ENCODE peak calls at places on chromosomes 7 and 10, in five cellular contexts. W is A172; A is activated CD8-positive, alpha-beta memory T cell treated with anti-CD3 and anti-CD28 coated beads, Interleukin-2, amount 50 U/mL, for 48 hours; J is amniotic epithelial cell; K is activated CD8-positive, alpha-beta T cell treated with anti-CD3 and anti-CD28 coated beads, Interleukin-2, amount 10 ng/mL, durations not matched to agents 7 days and 5 days. E is an unnamed sample.

GRCh38 chr7:68176974-68177373 is 1180.3 kb downstream of the TYW1 start:
- DNase-seq in W (peak), A (peak), J (peak), K (no peak), E (no peak)

GRCh38 chr7:43649755-43650274 is 66.9 kb downstream of the STK17A start:
- DNase-seq in W (peak), A (no peak), J (no peak), K (peak), E (no peak)

GRCh38 chr7:145817687-145818086 is 298.9 kb upstream of the CNTNAP2 start:
- DNase-seq in W (no peak), A (no peak), J (no peak), K (no peak), E (peak)

GRCh38 chr10:122344741-122345258 is 29.7 kb upstream of the PLEKHA1 start:
- DNase-seq in W (peak), A (no peak), J (peak), K (no peak), E (no peak)

GRCh38 chr10:130795819-130796218 is 515.7 kb downstream of the TCERG1L start:
- DNase-seq in W (no peak), A (no peak), J (no peak), K (no peak), E (no peak)

GRCh38 chr7:69596723-69597277 is 1.5 kb upstream of the AUTS2 start:
- DNase-seq in W (no peak), A (no peak), J (no peak), K (no peak), E (no peak)

GRCh38 chr10:132145521-132146185 is 41.1 kb upstream of the DPYSL4 start:
- DNase-seq in W (no peak), A (no peak), J (no peak), K (no peak), E (peak)

GRCh38 chr10:87053121-87053520 is 33.0 kb downstream of the FAM25A start:
- DNase-seq in W (no peak), A (no peak), J (no peak), K (no peak), E (no peak)

GRCh38 chr10:60733189-60733815 is 45.0 kb upstream of the CDK1 start:
- DNase-seq in W (no peak), A (peak), J (no peak), K (peak), E (no peak)

GRCh38 chr7:19421871-19422270 is 276.6 kb upstream of the FERD3L start:
- DNase-seq in W (no peak), A (no peak), J (no peak), K (no peak), E (no peak)

GRCh38 chr10:110829721-110830410 is 41.9 kb upstream of the PDCD4 start:
- DNase-seq in W (no peak), A (no peak), J (no peak), K (no peak), E (no peak)

GRCh38 chr10:121702351-121703320 is 104.4 kb upstream of the FGFR2 start:
- DNase-seq in W (peak), A (no peak), J (peak), K (no peak), E (no peak)

GRCh38 chr7:22759721-22760120 is 32.7 kb downstream of the IL6 start:
- DNase-seq in W (peak), A (no peak), J (peak), K (no peak), E (no peak)

GRCh38 chr10:30056281-30056680 is 3.1 kb downstream of the JCAD start:
- DNase-seq in W (no peak), A (no peak), J (peak), K (no peak), E (no peak)

GRCh38 chr10:35564276-35564982 is 40.7 kb upstream of the GJD4 start:
- DNase-seq in W (no peak), A (no peak), J (peak), K (peak), E (no peak)

GRCh38 chr7:129780257-129781127 is 169.0 kb downstream of the NRF1 start:
- DNase-seq in W (peak), A (peak), J (no peak), K (peak), E (no peak)

GRCh38 chr10:100766693-100767427 is 21.5 kb downstream of the PAX2 start:
- DNase-seq in W (no peak), A (no peak), J (no peak), K (no peak), E (peak)

GRCh38 chr7:108063520-108063933 is 60.6 kb upstream of the LAMB1 start:
- DNase-seq in W (no peak), A (no peak), J (no peak), K (no peak), E (no peak)

GRCh38 chr7:151346180-151346769 is 4.7 kb downstream of the NUB1 start:
- DNase-seq in W (no peak), A (no peak), J (peak), K (no peak), E (no peak)

GRCh38 chr7:135121868-135122267 is 26.0 kb upstream of the TMEM140 start:
- DNase-seq in W (no peak), A (no peak), J (peak), K (no peak), E (no peak)

GRCh38 chr7:2980406-2981102 is 63.1 kb downstream of the CARD11 start:
- DNase-seq in W (no peak), A (no peak), J (no peak), K (peak), E (no peak)

GRCh38 chr10:3493621-3494020 is 291.4 kb downstream of the KLF6 start:
- DNase-seq in W (no peak), A (no peak), J (no peak), K (no peak), E (no peak)

GRCh38 chr7:100897111-100897608 is 1.5 kb upstream of the ACHE start:
- DNase-seq in W (no peak), A (peak), J (no peak), K (peak), E (no peak)

GRCh38 chr10:46255696-46256355 is 31.0 kb upstream of the ANTXRL start:
- DNase-seq in W (peak), A (peak), J (peak), K (peak), E (no peak)

GRCh38 chr7:150412518-150413247 is 33.6 kb downstream of the ZNF775 start:
- DNase-seq in W (no peak), A (peak), J (no peak), K (no peak), E (peak)

GRCh38 chr10:126041804-126042231 is 145.5 kb downstream of the FANK1 start:
- DNase-seq in W (peak), A (peak), J (peak), K (peak), E (no peak)

GRCh38 chr10:78047314-78047891 is 13.7 kb downstream of the RPS24 start:
- DNase-seq in W (peak), A (peak), J (peak), K (peak), E (no peak)

GRCh38 chr10:17228081-17229015 is at the start of gene VIM:
- DNase-seq in W (peak), A (peak), J (peak), K (peak), E (peak)

GRCh38 chr10:77816311-77816710 is 110.2 kb downstream of the DLG5 start:
- DNase-seq in W (no peak), A (no peak), J (no peak), K (no peak), E (no peak)

GRCh38 chr10:109588259-109588658 is 335.1 kb downstream of the XPNPEP1 start:
- DNase-seq in W (no peak), A (no peak), J (no peak), K (no peak), E (no peak)

GRCh38 chr10:29166713-29167112 is 122.2 kb upstream of the LYZL1 start:
- DNase-seq in W (no peak), A (no peak), J (no peak), K (no peak), E (no peak)

GRCh38 chr7:141698247-141699015 is 3.5 kb downstream of the DENND11 start:
- DNase-seq in W (no peak), A (no peak), J (no peak), K (no peak), E (no peak)

GRCh38 chr10:43233601-43234430 is 33.0 kb downstream of the RASGEF1A start:
- DNase-seq in W (no peak), A (peak), J (no peak), K (no peak), E (peak)

GRCh38 chr10:26696786-26697162 is 727 bp upstream of the PDSS1 start:
- DNase-seq in W (no peak), A (no peak), J (peak), K (no peak), E (no peak)

E was measured in mesenteric fat pad.